ENCODE peak calls at places on chromosomes 4 and X, in six cellular contexts. T, O, I, A, L and G are unnamed samples.

GRCh38 chr4:113607998-113608397 is 153.5 kb downstream of the CAMK2D start:
- DNase-seq in T (no peak), O (no peak), I (no peak), A (no peak), L (no peak), G (no peak)

GRCh38 chr4:76654796-76655195 is 219.8 kb downstream of the SHROOM3 start:
- DNase-seq in T (no peak), O (peak), I (no peak), A (no peak), L (no peak), G (no peak)

GRCh38 chrX:148466292-148466691 is 34.1 kb upstream of the AFF2 start:
- DNase-seq in T (no peak), O (peak), I (no peak), A (no peak), L (no peak), G (no peak)

GRCh38 chr4:7518871-7519637 is 84.3 kb upstream of the PSAPL1 start:
- DNase-seq in T (no peak), O (no peak), I (no peak), A (no peak), L (no peak), G (no peak)

GRCh38 chr4:137960371-137961050 is 281.6 kb downstream of the SLC7A11 start:
- DNase-seq in T (no peak), O (peak), I (peak), A (no peak), L (no peak), G (no peak)

GRCh38 chrX:19571708-19572107 is 56.4 kb upstream of the MAP3K15 start:
- DNase-seq in T (no peak), O (no peak), I (no peak), A (no peak), L (no peak), G (no peak)

GRCh38 chr4:188030401-188030800 is 34.8 kb downstream of the ZFP42 start:
- DNase-seq in T (no peak), O (no peak), I (no peak), A (no peak), L (no peak), G (no peak)

GRCh38 chr4:7646384-7647061 is 211.8 kb upstream of the PSAPL1 start:
- DNase-seq in T (no peak), O (no peak), I (no peak), A (no peak), L (no peak), G (no peak)

GRCh38 chr4:185782523-185782922 is 29.5 kb downstream of the SORBS2 start:
- DNase-seq in T (no peak), O (peak), I (peak), A (no peak), L (no peak), G (no peak)

GRCh38 chr4:24988776-24989175 is 42.0 kb downstream of the LGI2 start:
- DNase-seq in T (no peak), O (peak), I (peak), A (no peak), L (peak), G (no peak)

GRCh38 chrX:319579-320125 is 1.1 kb upstream of the GTPBP6 start:
- DNase-seq in T (no peak), O (no peak), I (no peak), A (no peak), L (no peak), G (no peak)

GRCh38 chrX:140431521-140431920 is 73.3 kb downstream of the SOX3 start:
- DNase-seq in T (no peak), O (peak), I (peak), A (no peak), L (no peak), G (no peak)

DNA sequence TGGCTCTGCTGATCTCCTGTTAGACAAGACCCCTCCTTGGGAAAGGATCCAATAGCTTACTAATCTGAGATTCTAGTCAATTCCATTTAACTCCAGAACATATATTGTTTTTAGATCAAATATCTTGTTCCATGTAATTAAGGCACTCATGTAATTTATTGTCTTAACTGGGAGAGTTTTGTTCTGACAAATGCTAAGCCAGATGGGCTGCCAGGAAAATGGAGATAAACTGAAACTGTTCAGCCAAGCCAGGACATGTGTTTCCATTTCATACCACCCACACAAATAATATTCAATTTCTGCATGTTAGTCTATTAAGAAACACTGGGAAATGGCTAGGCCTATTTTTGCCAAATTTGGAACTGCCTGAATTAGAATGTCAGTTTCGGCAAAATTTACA is 220.9 kb downstream of the LDB2 start:
- DNase-seq in T (no peak), O (peak), I (no peak), A (no peak), L (no peak), G (no peak)
- H3K27ac ChIP-seq in T (no peak), O (no peak), I (no peak), A (no peak), L (no peak), G (no peak)

DNA sequence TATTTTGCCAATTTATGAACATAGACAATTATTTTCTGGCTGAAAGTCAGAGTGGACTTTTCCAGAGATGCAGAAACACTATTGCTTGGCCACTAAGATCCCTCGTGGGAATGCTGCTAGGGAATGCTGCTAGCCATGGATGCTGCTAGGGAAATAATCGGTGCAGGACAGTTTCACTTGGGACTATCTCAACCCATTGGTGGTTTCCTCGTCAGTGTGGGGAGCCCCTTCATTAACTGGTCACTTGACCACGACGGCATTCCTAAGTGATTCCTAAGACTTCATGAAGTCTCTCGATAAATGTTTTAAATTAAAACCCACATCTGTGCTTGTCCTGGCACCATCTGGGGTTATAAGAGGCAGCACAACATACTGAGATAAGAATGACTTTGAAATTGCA is 173.1 kb downstream of the SMIM20 start:
- DNase-seq in T (no peak), O (peak), I (no peak), A (no peak), L (no peak), G (no peak)
- H3K27ac ChIP-seq in T (no peak), O (peak), I (no peak), A (no peak), L (no peak), G (no peak)

DNA sequence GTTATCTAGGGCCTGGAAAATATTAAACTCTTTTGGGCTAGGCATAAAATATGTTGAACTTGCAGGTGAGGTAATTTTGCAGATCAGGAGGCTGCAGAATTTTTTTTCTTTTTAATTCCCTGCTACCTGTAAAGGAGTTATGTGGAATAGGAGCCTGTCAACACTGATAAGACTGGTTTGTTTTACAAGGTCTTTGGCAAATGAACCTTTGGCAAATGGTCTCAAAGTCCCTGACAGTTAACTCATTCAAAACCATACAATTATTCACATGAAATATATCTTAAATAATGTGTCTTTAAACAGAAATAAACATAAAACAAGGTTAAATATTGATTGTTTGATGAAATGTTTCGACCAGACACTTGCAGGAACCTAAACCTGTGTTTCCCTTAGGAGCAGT is 340.2 kb downstream of the GASK1B start:
- DNase-seq in T (no peak), O (no peak), I (no peak), A (no peak), L (no peak), G (no peak)
- H3K27ac ChIP-seq in T (no peak), O (no peak), I (no peak), A (no peak), L (no peak), G (no peak)

GRCh38 chrX:13121020-13121419 is 76.6 kb upstream of the FAM9C start:
- DNase-seq in T (no peak), O (no peak), I (no peak), A (no peak), L (no peak), G (no peak)

GRCh38 chrX:13123247-13123856 is 78.9 kb upstream of the FAM9C start:
- DNase-seq in T (no peak), O (no peak), I (no peak), A (no peak), L (no peak), G (no peak)

GRCh38 chrX:13119386-13119785 is 75.0 kb upstream of the FAM9C start:
- DNase-seq in T (no peak), O (peak), I (no peak), A (no peak), L (no peak), G (no peak)

GRCh38 chrX:13123857-13124345 is 79.5 kb upstream of the FAM9C start:
- DNase-seq in T (no peak), O (peak), I (no peak), A (no peak), L (no peak), G (no peak)

GRCh38 chrX:13120017-13120416 is 75.6 kb upstream of the FAM9C start:
- DNase-seq in T (no peak), O (peak), I (no peak), A (no peak), L (peak), G (no peak)
- H3K27ac ChIP-seq in T (no peak), O (peak), I (no peak), A (no peak), L (no peak), G (no peak)

GRCh38 chr4:153113838-153114105 is 90.5 kb upstream of the TRIM2 start:
- DNase-seq in T (no peak), O (no peak), I (no peak), A (no peak), L (no peak), G (no peak)

GRCh38 chr4:153116801-153117200 is 87.4 kb upstream of the TRIM2 start:
- DNase-seq in T (no peak), O (no peak), I (no peak), A (no peak), L (no peak), G (no peak)

GRCh38 chr4:153116101-153116680 is 88.1 kb upstream of the TRIM2 start:
- DNase-seq in T (no peak), O (no peak), I (no peak), A (no peak), L (no peak), G (no peak)

GRCh38 chr4:153114771-153115321 is 89.4 kb upstream of the TRIM2 start:
- DNase-seq in T (no peak), O (peak), I (peak), A (no peak), L (no peak), G (peak)

DNA sequence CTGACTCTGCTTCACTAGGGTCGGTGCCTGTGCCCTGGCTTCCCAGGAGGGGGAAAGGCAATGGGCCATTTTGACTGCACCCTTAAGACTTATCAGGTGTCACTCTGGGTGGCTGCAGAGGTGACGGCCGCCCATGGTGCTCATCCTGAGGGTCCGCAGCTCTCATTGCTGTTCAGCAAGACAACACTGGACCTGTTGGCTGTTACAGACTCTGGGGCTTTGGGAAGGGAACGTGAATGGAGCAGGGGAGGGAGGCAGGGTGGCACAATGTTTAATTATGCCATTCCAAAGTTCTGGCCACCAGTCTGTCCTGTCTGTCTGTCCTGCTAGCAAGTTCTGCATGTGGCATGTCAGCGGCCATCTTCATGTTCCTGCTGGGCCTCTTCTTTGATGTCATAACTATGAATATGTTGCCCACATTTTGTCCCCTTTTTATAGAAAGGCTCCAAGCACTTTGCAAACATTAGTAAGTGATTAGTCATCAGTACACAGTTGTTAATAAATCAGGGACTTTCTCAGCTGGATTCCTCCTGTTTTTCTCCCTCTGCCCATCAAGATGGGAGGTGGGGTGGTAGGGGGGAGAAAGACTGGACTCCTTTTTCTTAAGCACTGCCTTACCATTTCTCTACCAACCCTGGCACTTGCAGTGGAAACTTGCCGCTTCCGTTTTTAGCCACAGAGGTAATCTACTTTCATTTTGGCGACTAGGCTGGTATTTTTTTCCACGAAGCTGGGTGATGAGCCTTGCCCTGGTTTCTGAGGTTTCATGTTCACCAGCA is 88.7 kb upstream of the TRIM2 start:
- DNase-seq in T (peak), O (peak), I (peak), A (no peak), L (no peak), G (peak)
- H3K27ac ChIP-seq in T (peak), O (peak), I (peak), A (no peak), L (no peak), G (peak)

GRCh38 chr4:145132521-145133098 is 34.5 kb downstream of the ABCE1 start:
- DNase-seq in T (no peak), O (peak), I (peak), A (no peak), L (no peak), G (no peak)
- H3K27ac ChIP-seq in T (peak), O (no peak), I (no peak), A (no peak), L (no peak), G (no peak)

GRCh38 chr4:56979674-56980073 is 978 bp downstream of the POLR2B start:
- DNase-seq in T (no peak), O (no peak), I (no peak), A (no peak), L (peak), G (no peak)
- H3K27ac ChIP-seq in T (peak), O (peak), I (peak), A (no peak), L (no peak), G (peak)

GRCh38 chrX:103688949-103689348 is 2.5 kb upstream of the MORF4L2 start:
- DNase-seq in T (no peak), O (peak), I (peak), A (no peak), L (no peak), G (no peak)

GRCh38 chrX:103687696-103688191 is 1.2 kb upstream of the MORF4L2 start:
- DNase-seq in T (peak), O (peak), I (peak), A (peak), L (peak), G (peak)

GRCh38 chrX:103686199-103687072 is at the start of gene MORF4L2:
- DNase-seq in T (peak), O (peak), I (peak), A (peak), L (peak), G (peak)

GRCh38 chrX:103687073-103687695 is 685 bp upstream of the MORF4L2 start:
- DNase-seq in T (no peak), O (peak), I (no peak), A (peak), L (peak), G (peak)

GRCh38 chrX:103685396-103685795 is 1.1 kb downstream of the MORF4L2 start:
- DNase-seq in T (no peak), O (no peak), I (no peak), A (no peak), L (no peak), G (no peak)
- H3K27ac ChIP-seq in T (peak), O (peak), I (peak), A (no peak), L (peak), G (peak)

DNA sequence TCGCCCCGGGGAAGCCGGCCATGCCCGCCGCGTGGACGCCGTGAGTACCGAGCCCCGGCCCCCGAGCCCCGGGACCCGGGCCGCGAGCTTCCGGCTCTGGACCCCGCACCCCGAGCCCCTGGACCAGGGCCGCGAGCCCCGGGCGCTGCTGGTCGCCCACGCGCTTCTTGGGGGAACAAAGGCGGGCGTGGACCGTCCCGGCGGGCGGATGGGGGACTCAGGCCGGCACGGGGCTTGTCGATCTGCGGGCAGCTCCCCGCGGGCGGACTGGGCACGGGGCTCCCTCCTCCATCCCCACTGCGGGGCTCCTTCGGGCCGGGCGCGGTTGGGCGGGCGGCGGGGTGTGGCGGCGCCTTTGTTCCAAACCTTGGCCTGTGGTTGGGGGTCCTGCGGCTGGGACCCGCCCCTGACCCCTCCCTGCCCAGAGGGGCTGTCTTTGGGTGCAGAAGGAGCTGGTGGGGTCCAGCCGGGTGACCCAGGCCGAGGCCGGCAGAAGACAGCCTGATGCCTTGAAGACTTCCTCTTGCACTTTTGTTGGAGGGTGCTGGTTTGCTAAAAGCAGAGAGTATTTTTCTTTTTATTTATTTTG is 25.2 kb upstream of the ADD1 start:
- DNase-seq in T (no peak), O (no peak), I (no peak), A (no peak), L (no peak), G (no peak)
- H3K27ac ChIP-seq in T (no peak), O (peak), I (no peak), A (no peak), L (peak), G (no peak)

DNA sequence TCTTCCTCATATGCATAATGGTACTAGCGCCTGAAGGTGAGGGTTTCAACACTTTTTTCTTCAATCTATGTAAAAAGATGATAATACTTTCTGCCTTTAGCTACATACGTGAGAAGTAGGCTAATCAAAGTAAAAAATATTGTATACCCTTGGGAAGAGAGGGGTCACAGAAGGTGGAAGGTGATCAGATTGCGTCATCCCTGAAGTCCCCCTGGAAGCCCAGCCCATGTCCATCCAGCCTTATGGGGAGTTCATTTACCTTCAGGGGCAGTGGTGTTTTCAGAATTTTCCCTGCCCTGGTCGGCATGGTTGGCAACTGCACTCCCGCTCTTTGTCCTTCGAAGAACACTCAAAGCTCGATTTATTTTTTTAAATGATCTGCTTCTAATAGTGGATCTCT is 84.2 kb downstream of the LNX1 start:
- DNase-seq in T (no peak), O (no peak), I (no peak), A (no peak), L (no peak), G (no peak)
- H3K27ac ChIP-seq in T (no peak), O (no peak), I (no peak), A (no peak), L (no peak), G (no peak)